ENCODE peak calls at places on chromosomes 12 and 14, in six cellular contexts. V, H, D, G, C and N are unnamed samples.

GRCh38 chr12:131711551-131712205 is 788 bp downstream of the SFSWAP start:
- DNase-seq in C (peak; percentile 11), G (no peak), H (no peak), V (peak; percentile 10), D (no peak), N (no peak)

GRCh38 chr14:24430143-24430681 is 458 bp downstream of the KHNYN start:
- DNase-seq in G (peak; percentile 48), C (peak; percentile 64), D (peak; percentile 78), V (peak; percentile 83), H (peak; percentile 59), N (no peak)

GRCh38 chr12:31732926-31733548 is 4.2 kb upstream of the AMN1 start:
- DNase-seq in V (peak; percentile 57), D (peak; percentile 15), G (peak; percentile 11), H (no peak), C (no peak), N (no peak)

GRCh38 chr14:97626088-97626487 is 828.9 kb downstream of the VRK1 start:
- DNase-seq in C (no peak), H (no peak), V (no peak), G (no peak), D (no peak), N (peak; percentile 85)

GRCh38 chr14:89344871-89345270 is 72.2 kb downstream of the FOXN3 start:
- DNase-seq in V (no peak), G (no peak), H (no peak), D (no peak), C (no peak), N (no peak)

GRCh38 chr12:3644103-3644502 is 108.8 kb downstream of the CRACR2A start:
- DNase-seq in G (no peak), V (no peak), H (no peak), C (no peak), D (no peak), N (peak; percentile 76)

GRCh38 chr12:95582230-95583058 is 31.2 kb upstream of the USP44 start:
- DNase-seq in H (no peak), C (no peak), V (peak; percentile 46), G (no peak), D (no peak), N (peak; percentile 18)

GRCh38 chr14:95433094-95433478 is 83.4 kb downstream of the SYNE3 start:
- DNase-seq in V (no peak), H (no peak), C (no peak), G (no peak), D (no peak), N (no peak)

GRCh38 chr14:102058146-102058545 is 28.7 kb downstream of the HSP90AA1 start:
- DNase-seq in V (no peak), G (no peak), C (no peak), D (no peak), H (no peak), N (no peak)

GRCh38 chr14:100975668-100976067 is 72.1 kb upstream of the RTL1 start:
- DNase-seq in C (no peak), G (no peak), D (no peak), V (no peak), H (no peak), N (no peak)

GRCh38 chr12:68769941-68770340 is 24.0 kb downstream of the SLC35E3 start:
- DNase-seq in G (no peak), C (no peak), V (no peak), D (no peak), H (no peak), N (no peak)

GRCh38 chr14:100042328-100042727 is 22.9 kb upstream of the EVL start:
- DNase-seq in D (no peak), H (no peak), G (no peak), C (no peak), V (no peak), N (no peak)

GRCh38 chr14:32692441-32692840 is 246.2 kb upstream of the NPAS3 start:
- DNase-seq in C (no peak), V (peak; percentile 17), G (no peak), D (no peak), H (no peak), N (no peak)

GRCh38 chr12:75634244-75635222 is 123.1 kb upstream of the KRR1 start:
- DNase-seq in D (no peak), H (no peak), C (no peak), V (peak; percentile 74), G (no peak), N (no peak)

GRCh38 chr14:30355431-30355913 is 203.5 kb upstream of the G2E3 start:
- DNase-seq in C (no peak), D (no peak), G (no peak), H (no peak), V (peak; percentile 12), N (no peak)

GRCh38 chr14:55433880-55434804 is 6.3 kb downstream of the TBPL2 start:
- DNase-seq in C (no peak), H (no peak), V (no peak), G (no peak), D (no peak), N (no peak)

GRCh38 chr14:22502007-22502406 is 87.0 kb downstream of the DAD1 start:
- DNase-seq in G (no peak), H (no peak), V (no peak), C (no peak), D (peak; percentile 80), N (no peak)

GRCh38 chr14:33068626-33069025 is 129.9 kb downstream of the NPAS3 start:
- DNase-seq in D (no peak), C (no peak), G (no peak), V (no peak), H (no peak), N (no peak)

GRCh38 chr12:10364839-10365681 is 24.8 kb downstream of the KLRK1 start:
- DNase-seq in D (peak; percentile 80), C (peak; percentile 16), V (peak; percentile 96), H (peak; percentile 55), G (no peak), N (peak; percentile 60)

GRCh38 chr14:23069413-23069806 is 12.1 kb upstream of the CDH24 start:
- DNase-seq in V (no peak), G (no peak), D (no peak), C (no peak), H (no peak), N (no peak)

GRCh38 chr12:62331306-62331705 is 71.1 kb downstream of the USP15 start:
- DNase-seq in C (no peak), G (no peak), D (no peak), H (no peak), V (no peak), N (no peak)

GRCh38 chr12:63821781-63822251 is 22.7 kb upstream of the SRGAP1 start:
- DNase-seq in D (no peak), G (no peak), H (no peak), C (no peak), V (no peak), N (no peak)

GRCh38 chr14:105878125-105878524 is 351.7 kb downstream of the TMEM121 start:
- DNase-seq in H (no peak), D (no peak), V (no peak), C (no peak), G (no peak), N (no peak)

GRCh38 chr12:16198884-16199283 is 78.6 kb downstream of the SLC15A5 start:
- DNase-seq in V (peak; percentile 95), H (no peak), G (no peak), C (no peak), D (no peak), N (no peak)

GRCh38 chr12:45655753-45656152 is 73.8 kb upstream of the ARID2 start:
- DNase-seq in D (no peak), C (no peak), H (no peak), V (no peak), G (no peak), N (no peak)

GRCh38 chr12:59403259-59403932 is 192.4 kb upstream of the SLC16A7 start:
- DNase-seq in D (peak; percentile 18), V (peak; percentile 86), C (peak; percentile 51), G (no peak), H (no peak), N (no peak)

GRCh38 chr14:53924754-53925153 is 31.9 kb downstream of the BMP4 start:
- DNase-seq in C (no peak), V (no peak), G (no peak), D (no peak), H (no peak), N (no peak)

GRCh38 chr12:62933871-62934798 is 815 bp downstream of the PPM1H start:
- DNase-seq in H (no peak), C (peak; percentile 49), V (peak; percentile 68), G (no peak), D (peak; percentile 46), N (no peak)

GRCh38 chr14:23017091-23017490 is 7.1 kb upstream of the C14orf93 start:
- DNase-seq in C (no peak), V (no peak), D (no peak), H (no peak), G (no peak), N (no peak)

GRCh38 chr12:107228076-107228475 is 134.7 kb upstream of the CRY1 start:
- DNase-seq in D (no peak), V (no peak), C (no peak), G (no peak), H (no peak), N (no peak)

GRCh38 chr12:89992668-89993401 is 284.2 kb upstream of the ATP2B1 start:
- DNase-seq in D (no peak), V (no peak), G (no peak), H (no peak), C (no peak), N (no peak)

GRCh38 chr12:10235761-10236631 is 23.3 kb downstream of the GABARAPL1 start:
- DNase-seq in G (no peak), H (peak; percentile 17), D (no peak), C (no peak), V (peak; percentile 69), N (no peak)

GRCh38 chr12:3041558-3042164 is 35.5 kb upstream of the TSPAN9 start:
- DNase-seq in D (peak; percentile 67), C (peak; percentile 75), V (peak; percentile 89), G (peak; percentile 22), H (peak; percentile 14), N (peak; percentile 96)

GRCh38 chr12:124347335-124347734 is 52.4 kb downstream of the RFLNA start:
- DNase-seq in G (no peak), D (no peak), V (no peak), H (no peak), C (no peak), N (no peak)

GRCh38 chr12:118853634-118854033 is 127.7 kb upstream of the SRRM4 start:
- DNase-seq in G (no peak), V (no peak), H (no peak), D (no peak), C (peak; percentile 6), N (peak; percentile 82)

GRCh38 chr12:76268267-76268666 is 79.9 kb downstream of the BBS10 start:
- DNase-seq in G (no peak), V (no peak), C (no peak), H (no peak), D (no peak), N (no peak)

GRCh38 chr12:128711486-128711885 is 112.3 kb downstream of the SLC15A4 start:
- DNase-seq in G (no peak), H (no peak), C (no peak), V (no peak), D (no peak), N (no peak)